ENCODE peak calls at places on chromosomes 2 and 18, in four cellular contexts. One of them, this sample, is unnamed.

GRCh38 chr2:175877845-175878563 is 124.1 kb downstream of the LNPK start:
- DNase-seq in K562: no peak
- DNase-seq in HepG2: no peak
- DNase-seq in GM12878: no peak
- DNase-seq in this sample: no peak

GRCh38 chr2:37325625-37326071 is 1.0 kb upstream of the PRKD3 start:
- DNase-seq in GM12878: no peak
- DNase-seq in K562: no peak
- DNase-seq in HepG2: no peak
- DNase-seq in this sample: no peak

GRCh38 chr2:157172866-157173578 is 84.5 kb upstream of the GALNT5 start:
- DNase-seq in K562: no peak
- DNase-seq in HepG2: no peak
- DNase-seq in GM12878: no peak
- DNase-seq in this sample: peak

GRCh38 chr2:146135245-146135644 is 1615.3 kb upstream of the ZEB2 start:
- DNase-seq in K562: no peak
- DNase-seq in HepG2: no peak
- DNase-seq in GM12878: no peak
- DNase-seq in this sample: no peak

GRCh38 chr2:173891315-173892037 is 73.7 kb downstream of the SP3 start:
- DNase-seq in HepG2: no peak
- DNase-seq in K562: peak
- DNase-seq in GM12878: no peak
- DNase-seq in this sample: no peak

GRCh38 chr2:181517685-181518301 is 60.6 kb downstream of the ITGA4 start:
- DNase-seq in K562: no peak
- DNase-seq in GM12878: no peak
- DNase-seq in HepG2: no peak
- DNase-seq in this sample: no peak

GRCh38 chr2:234191819-234192407 is 141.4 kb downstream of the SPP2 start:
- DNase-seq in HepG2: no peak
- DNase-seq in K562: no peak
- DNase-seq in GM12878: no peak
- DNase-seq in this sample: peak

GRCh38 chr18:9215221-9215933 is 78.8 kb downstream of the ANKRD12 start:
- DNase-seq in K562: no peak
- DNase-seq in GM12878: no peak
- DNase-seq in HepG2: peak
- DNase-seq in this sample: no peak

GRCh38 chr2:64565949-64566705 is 42.0 kb downstream of the AFTPH start:
- DNase-seq in GM12878: no peak
- DNase-seq in K562: no peak
- DNase-seq in HepG2: no peak
- DNase-seq in this sample: no peak

GRCh38 chr2:15912203-15912602 is 28.1 kb upstream of the MYCN start:
- DNase-seq in K562: no peak
- DNase-seq in HepG2: no peak
- DNase-seq in GM12878: no peak
- DNase-seq in this sample: peak

GRCh38 chr2:45992021-45992745 is 305.0 kb upstream of the EPAS1 start:
- DNase-seq in HepG2: peak
- DNase-seq in GM12878: no peak
- DNase-seq in K562: no peak
- DNase-seq in this sample: peak

GRCh38 chr2:181393472-181393871 is 63.7 kb upstream of the ITGA4 start:
- DNase-seq in HepG2: peak
- DNase-seq in GM12878: no peak
- DNase-seq in K562: no peak
- DNase-seq in this sample: peak

GRCh38 chr2:207202645-207203044 is 36.9 kb upstream of the KLF7 start:
- DNase-seq in K562: no peak
- DNase-seq in GM12878: no peak
- DNase-seq in HepG2: peak
- DNase-seq in this sample: no peak

GRCh38 chr2:144288428-144288827 is 231.5 kb downstream of the ZEB2 start:
- DNase-seq in GM12878: no peak
- DNase-seq in K562: no peak
- DNase-seq in HepG2: no peak
- DNase-seq in this sample: no peak

GRCh38 chr2:1626271-1626681 is 118.0 kb downstream of the PXDN start:
- DNase-seq in K562: no peak
- DNase-seq in GM12878: no peak
- DNase-seq in HepG2: no peak
- DNase-seq in this sample: no peak

GRCh38 chr2:31125918-31126695 is 12.1 kb downstream of the GALNT14 start:
- DNase-seq in K562: no peak
- DNase-seq in GM12878: no peak
- DNase-seq in HepG2: no peak
- DNase-seq in this sample: peak

GRCh38 chr2:23286031-23286764 is 98.8 kb upstream of the KLHL29 start:
- DNase-seq in HepG2: no peak
- DNase-seq in GM12878: no peak
- DNase-seq in K562: no peak
- DNase-seq in this sample: no peak

GRCh38 chr2:1736997-1737480 is 7.3 kb downstream of the PXDN start:
- DNase-seq in K562: no peak
- DNase-seq in GM12878: no peak
- DNase-seq in HepG2: no peak
- DNase-seq in this sample: no peak

GRCh38 chr18:66993492-66993891 is 389.6 kb upstream of the CDH19 start:
- DNase-seq in K562: no peak
- DNase-seq in HepG2: peak
- DNase-seq in GM12878: no peak
- DNase-seq in this sample: no peak

GRCh38 chr2:150625741-150626140 is 138.3 kb upstream of the RND3 start:
- DNase-seq in HepG2: no peak
- DNase-seq in GM12878: no peak
- DNase-seq in K562: no peak
- DNase-seq in this sample: no peak

GRCh38 chr2:150625300-150625699 is 137.8 kb upstream of the RND3 start:
- DNase-seq in GM12878: no peak
- DNase-seq in K562: no peak
- DNase-seq in HepG2: no peak
- DNase-seq in this sample: no peak

GRCh38 chr2:150626934-150627336 is 139.5 kb upstream of the RND3 start:
- DNase-seq in HepG2: no peak
- DNase-seq in K562: no peak
- DNase-seq in GM12878: no peak
- DNase-seq in this sample: no peak

GRCh38 chr2:150630587-150631235 is 143.2 kb upstream of the RND3 start:
- DNase-seq in K562: no peak
- DNase-seq in HepG2: no peak
- DNase-seq in GM12878: no peak
- DNase-seq in this sample: no peak

GRCh38 chr2:150627526-150627925 is 140.1 kb upstream of the RND3 start:
- DNase-seq in HepG2: no peak
- DNase-seq in GM12878: no peak
- DNase-seq in K562: no peak
- DNase-seq in this sample: no peak
- TF ChIP-seq POLR2AphosphoS2 in HepG2: no peak
- TF ChIP-seq POLR2AphosphoS2 in GM12878: no peak
- TF ChIP-seq POLR2AphosphoS2 in K562: no peak
- TF ChIP-seq POLR2AphosphoS2 in this sample: no peak

GRCh38 chr18:50696436-50696835 is 123.4 kb downstream of the MRO start:
- DNase-seq in HepG2: no peak
- DNase-seq in K562: no peak
- DNase-seq in GM12878: no peak
- DNase-seq in this sample: no peak
- TF ChIP-seq CHD4 in HepG2: no peak
- TF ChIP-seq CHD4 in K562: no peak
- TF ChIP-seq CHD4 in GM12878: no peak
- TF ChIP-seq CHD4 in this sample: no peak

DNA sequence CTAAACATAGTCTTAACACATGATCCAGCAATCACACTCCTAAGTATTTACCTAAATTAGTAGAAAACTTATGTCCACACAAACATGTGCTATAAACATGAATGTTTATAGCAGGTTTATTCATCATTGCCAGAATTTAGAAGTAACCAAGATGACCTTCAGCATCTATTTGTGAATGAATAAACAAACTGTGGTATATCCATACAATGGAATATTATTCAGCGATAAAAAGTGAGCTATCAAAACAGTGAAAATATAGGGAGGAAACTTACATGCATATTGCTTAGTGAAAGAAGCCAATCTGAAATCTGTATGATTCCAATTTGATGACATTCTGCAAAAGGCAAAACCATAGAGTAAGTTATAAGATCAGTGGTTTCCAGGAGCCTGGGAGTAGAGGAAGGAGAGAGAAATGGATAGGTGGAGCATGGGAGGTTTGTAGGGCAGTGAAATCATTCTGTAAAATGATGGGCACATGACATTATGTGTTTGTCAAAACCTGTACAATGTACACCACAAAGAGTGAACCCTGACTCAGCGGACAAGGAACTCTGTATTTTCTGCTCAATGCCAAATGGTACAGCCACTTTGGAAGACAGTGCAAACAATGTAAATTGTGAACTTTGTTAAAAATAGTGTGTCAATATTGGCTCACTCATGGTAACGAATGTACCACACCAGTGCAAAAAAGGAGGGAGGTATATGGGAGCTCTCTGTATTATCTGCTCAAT is 61.9 kb upstream of the IGFBP2 start:
- DNase-seq in GM12878: no peak
- DNase-seq in K562: no peak
- DNase-seq in HepG2: peak
- DNase-seq in this sample: no peak
- TF ChIP-seq POLR2AphosphoS2 in GM12878: no peak
- TF ChIP-seq POLR2AphosphoS2 in K562: no peak
- TF ChIP-seq POLR2AphosphoS2 in HepG2: no peak
- TF ChIP-seq POLR2AphosphoS2 in this sample: no peak

GRCh38 chr18:48330016-48330991 is 78.9 kb downstream of the ZBTB7C start:
- DNase-seq in HepG2: no peak
- DNase-seq in K562: no peak
- DNase-seq in GM12878: no peak
- DNase-seq in this sample: peak
- TF ChIP-seq CHD4 in HepG2: no peak
- TF ChIP-seq CHD4 in K562: no peak
- TF ChIP-seq CHD4 in GM12878: no peak
- TF ChIP-seq CHD4 in this sample: no peak

DNA sequence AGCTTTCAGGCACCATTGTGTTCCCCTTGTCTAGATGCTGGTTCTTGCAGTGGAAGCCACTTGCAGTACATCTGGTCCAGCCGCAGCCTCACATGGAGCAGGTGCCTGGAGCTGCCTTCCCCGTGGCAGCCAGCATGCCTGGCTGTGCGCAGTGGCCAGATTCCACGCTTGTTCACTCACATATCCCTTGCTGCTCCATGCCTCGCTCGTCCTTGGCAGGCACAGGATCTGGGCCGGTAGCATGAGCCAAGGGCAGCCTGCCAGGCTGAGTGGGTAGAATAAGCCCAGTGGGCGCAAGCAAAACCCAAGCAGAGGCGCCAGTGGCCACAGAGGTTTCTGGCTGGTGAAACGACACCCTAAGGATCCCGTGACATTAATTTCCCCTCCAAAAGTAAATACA is 20.6 kb downstream of the TMX3 start:
- DNase-seq in GM12878: no peak
- DNase-seq in HepG2: no peak
- DNase-seq in K562: no peak
- DNase-seq in this sample: no peak
- TF ChIP-seq POLR2AphosphoS2 in GM12878: no peak
- TF ChIP-seq POLR2AphosphoS2 in HepG2: no peak
- TF ChIP-seq POLR2AphosphoS2 in K562: no peak
- TF ChIP-seq POLR2AphosphoS2 in this sample: no peak

GRCh38 chr2:196113061-196113974 is 44.7 kb upstream of the DNAH7 start:
- DNase-seq in K562: no peak
- DNase-seq in HepG2: no peak
- DNase-seq in GM12878: no peak
- DNase-seq in this sample: no peak
- TF ChIP-seq CHD4 in K562: no peak
- TF ChIP-seq CHD4 in HepG2: no peak
- TF ChIP-seq CHD4 in GM12878: no peak
- TF ChIP-seq CHD4 in this sample: no peak

This sample was measured in A549.